ENCODE peak calls at places on chromosomes 4 and X, in seven cellular contexts. D, E, Y, F, C, L and Q are unnamed samples.

GRCh38 chrX:46758956-46759644 is at the start of gene SLC9A7:
- DNase-seq in Y (peak; percentile 83), D (peak; percentile 85), E (peak; percentile 84), C (peak; percentile 16), F (peak; percentile 59), L (peak; percentile 79), Q (peak; percentile 65)

GRCh38 chrX:123590842-123591491 is 141.9 kb downstream of the THOC2 start:
- DNase-seq in E (no peak), F (no peak), L (no peak), D (no peak), Y (no peak), C (no peak), Q (no peak)

GRCh38 chrX:32281853-32282252 is 929.5 kb downstream of the DMD start:
- DNase-seq in Y (no peak), E (no peak), F (no peak), D (no peak), L (no peak), C (no peak), Q (no peak)

GRCh38 chr4:52028970-52029369 is 8.8 kb upstream of the LRRC66 start:
- DNase-seq in L (no peak), D (no peak), E (no peak), F (no peak), C (no peak), Y (no peak), Q (no peak)

GRCh38 chrX:134622813-134623185 is 35.5 kb downstream of the PLAC1 start:
- DNase-seq in C (no peak), E (peak; percentile 29), L (no peak), F (no peak), D (no peak), Y (no peak), Q (no peak)

GRCh38 chrX:45850197-45850774 is 649.6 kb upstream of the DIPK2B start:
- DNase-seq in L (no peak), F (no peak), Y (peak; percentile 40), D (no peak), C (no peak), E (peak; percentile 43), Q (no peak)

GRCh38 chr4:95077864-95078263 is 320.1 kb downstream of the BMPR1B start:
- DNase-seq in E (no peak), D (no peak), C (no peak), L (no peak), Y (no peak), F (no peak), Q (no peak)

GRCh38 chr4:136650541-136651277 is 881.6 kb downstream of the PCDH18 start:
- DNase-seq in D (no peak), E (peak; percentile 31), F (no peak), Y (no peak), L (no peak), C (no peak), Q (peak; percentile 65)

GRCh38 chrX:87808576-87809243 is 291.1 kb downstream of the KLHL4 start:
- DNase-seq in E (no peak), L (peak; percentile 35), D (no peak), C (no peak), Y (no peak), F (no peak), Q (peak; percentile 13)

GRCh38 chrX:53288173-53288572 is 6.8 kb upstream of the IQSEC2 start:
- DNase-seq in D (no peak), C (peak; percentile 32), L (no peak), F (no peak), Y (peak; percentile 6), E (peak; percentile 83), Q (no peak)

GRCh38 chrX:538311-538710 is 92.3 kb upstream of the SHOX start:
- DNase-seq in E (no peak), F (no peak), Y (no peak), C (no peak), L (no peak), D (no peak), Q (no peak)

GRCh38 chrX:72115380-72115779 is 16.3 kb downstream of the RTL5 start:
- DNase-seq in C (no peak), L (no peak), E (peak; percentile 83), D (no peak), Y (no peak), F (no peak), Q (peak; percentile 21)

GRCh38 chr4:1592179-1593037 is 91.7 kb downstream of the FAM53A start:
- DNase-seq in F (no peak), D (no peak), Y (no peak), C (no peak), E (no peak), L (peak; percentile 27), Q (peak; percentile 12)

GRCh38 chr4:105059337-105059736 is 87.3 kb upstream of the TET2 start:
- DNase-seq in F (no peak), Y (peak; percentile 11), C (no peak), D (no peak), E (no peak), L (no peak), Q (no peak)

GRCh38 chr4:144340931-144341330 is 200.4 kb upstream of the GYPA start:
- DNase-seq in E (no peak), L (no peak), C (no peak), D (no peak), Y (no peak), F (no peak), Q (no peak)

GRCh38 chr4:181301735-181302380 is 941.3 kb upstream of the TENM3 start:
- DNase-seq in E (peak; percentile 73), C (no peak), L (no peak), D (peak; percentile 74), F (no peak), Y (no peak), Q (peak; percentile 78)